ENCODE peak calls at places on chromosomes 6 and 20, in five cellular contexts. J is psoas muscle, Z is adipocyte, Q is iPS DF 6.9, U is sigmoid colon. E is an unnamed sample.

GRCh38 chr6:83868639-83869038 is 9.2 kb downstream of the CYB5R4 start:
- DNase-seq in Z (peak; percentile 63), U (no peak), Q (no peak), J (no peak), E (no peak)

GRCh38 chr20:29497261-29497671 is 1760.2 kb upstream of the DEFB115 start:
- DNase-seq in Q (no peak), U (no peak), J (no peak), Z (no peak), E (no peak)

GRCh38 chr6:159038914-159039884 is 5.6 kb downstream of the TAGAP start:
- DNase-seq in Z (peak; percentile 28), U (no peak), J (no peak), Q (no peak), E (peak; percentile 7)

GRCh38 chr6:48893048-48893447 is 570.0 kb downstream of the MMUT start:
- DNase-seq in U (no peak), J (no peak), Z (no peak), Q (no peak), E (no peak)

GRCh38 chr6:109260126-109260525 is 122.1 kb downstream of the CD164 start:
- DNase-seq in U (no peak), Q (no peak), Z (peak; percentile 40), J (no peak), E (no peak)

GRCh38 chr6:69647726-69648125 is 149.1 kb downstream of the LMBRD1 start:
- DNase-seq in Q (no peak), J (no peak), Z (no peak), U (no peak), E (no peak)

GRCh38 chr20:44901972-44902371 is 7.9 kb upstream of the PABPC1L start:
- DNase-seq in Q (no peak), J (no peak), U (no peak), Z (no peak), E (no peak)

GRCh38 chr6:41774841-41775240 is 4.9 kb downstream of the FRS3 start:
- DNase-seq in Z (no peak), U (no peak), Q (no peak), J (no peak), E (peak; percentile 8)

GRCh38 chr6:52352239-52353008 is 9.5 kb upstream of the PAQR8 start:
- DNase-seq in J (no peak), U (no peak), Z (peak; percentile 86), Q (no peak), E (peak; percentile 89)

GRCh38 chr6:169829786-169830185 is 78.4 kb downstream of the ERMARD start:
- DNase-seq in J (no peak), Q (no peak), Z (no peak), U (no peak), E (no peak)

GRCh38 chr20:31322504-31322903 is 14.1 kb upstream of the DEFB116 start:
- DNase-seq in J (no peak), U (no peak), Q (no peak), Z (no peak), E (no peak)
- H3K9me3 ChIP-seq in J (no peaks in the 10 kb centered on the region), U (peaks cover 4% of the 10 kb centered on the region), Q (peaks cover 6% of the 10 kb centered on the region), Z (peaks cover 17% of the 10 kb centered on the region), E (no peaks in the 10 kb centered on the region)

GRCh38 chr6:121617388-121617787 is 181.9 kb downstream of the GJA1 start:
- DNase-seq in Z (no peak), U (no peak), Q (no peak), J (no peak), E (no peak)

GRCh38 chr6:121614115-121614514 is 178.7 kb downstream of the GJA1 start:
- DNase-seq in Q (no peak), U (no peak), Z (peak; percentile 70), J (no peak), E (no peak)

GRCh38 chr6:121616411-121616810 is 181.0 kb downstream of the GJA1 start:
- DNase-seq in Z (no peak), U (no peak), J (no peak), Q (no peak), E (no peak)

GRCh38 chr6:121612916-121613315 is 177.5 kb downstream of the GJA1 start:
- DNase-seq in U (no peak), J (no peak), Z (peak; percentile 59), Q (no peak), E (no peak)

DNA sequence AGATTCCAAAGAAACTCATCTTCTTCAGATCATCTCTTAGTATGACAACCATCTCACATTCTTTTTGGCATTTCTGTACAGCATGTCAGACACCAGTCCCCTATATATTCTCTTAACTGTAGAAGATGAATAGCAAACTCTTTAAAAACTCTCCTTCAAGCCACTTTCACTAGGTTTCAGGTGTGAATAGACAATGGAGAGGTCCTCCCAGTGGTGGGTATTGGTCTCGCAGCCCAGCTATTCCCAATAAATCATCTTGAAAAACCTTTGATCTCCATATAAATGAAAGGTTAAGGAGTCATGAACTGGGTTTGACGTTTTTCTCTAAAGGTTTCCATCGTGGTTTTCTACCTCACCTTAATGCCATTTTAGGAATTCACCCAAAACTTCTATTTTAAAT is 180.0 kb downstream of the GJA1 start:
- DNase-seq in J (no peak), U (no peak), Z (no peak), Q (no peak), E (no peak)
- H3K4me3 ChIP-seq in J (no peak overlapping the region), U (no peak overlapping the region), Z (no peak overlapping the region), Q (no peak overlapping the region), E (no peak overlapping the region)

GRCh38 chr6:157758516-157759023 is 64.5 kb upstream of the SNX9 start:
- DNase-seq in Q (no peak), J (no peak), Z (no peak), U (no peak), E (no peak)
- H3K27me3 ChIP-seq in Q (no peaks in the 10 kb centered on the region), J (no peaks in the 10 kb centered on the region), Z (no peaks in the 10 kb centered on the region), U (no peaks in the 10 kb centered on the region), E (no peaks in the 10 kb centered on the region)

GRCh38 chr20:39916236-39916635 is 772.8 kb downstream of the MAFB start:
- DNase-seq in U (no peak), Q (no peak), Z (no peak), J (no peak), E (no peak)
- H3K9me3 ChIP-seq in U (no peaks in the 10 kb centered on the region), Q (no peaks in the 10 kb centered on the region), Z (no peaks in the 10 kb centered on the region), J (no peaks in the 10 kb centered on the region), E (no peaks in the 10 kb centered on the region)

GRCh38 chr20:3811421-3812258 is 8.7 kb upstream of the AP5S1 start:
- DNase-seq in J (peak; percentile 99), U (peak; percentile 100), Q (no peak), Z (peak; percentile 99), E (peak; percentile 97)
- H3K4me3 ChIP-seq in J (peak overlapping the region; percentile 67), U (peak overlapping the region; percentile 31), Q (no peak overlapping the region), Z (peak overlapping the region; percentile 77), E (peak overlapping the region; percentile 36)

GRCh38 chr20:8310618-8311017 is 178.6 kb downstream of the PLCB1 start:
- DNase-seq in J (no peak), Q (no peak), Z (no peak), U (no peak), E (no peak)
- H3K27me3 ChIP-seq in J (no peaks in the 10 kb centered on the region), Q (no peaks in the 10 kb centered on the region), Z (no peaks in the 10 kb centered on the region), U (no peaks in the 10 kb centered on the region), E (no peaks in the 10 kb centered on the region)

E was measured in MG63.